ENCODE peak calls at places on chromosomes 2 and 18, in nine cellular contexts. O is left ventricle myocardium inferior; H is fibroblast of lung; I is Panc1; D is WERI-Rb-1; W is trophoblast cell; L is dorsolateral prefrontal cortex; Q is mammary epithelial cell; U is CD8-positive, alpha-beta T cell. G is an unnamed sample.

GRCh38 chr2:217289909-217290283 is 430.0 kb upstream of the TNP1 start:
- DNase-seq in O (no peak), H (peak), I (no peak), D (peak), W (no peak), L (no peak), Q (peak), U (no peak), G (no peak)

GRCh38 chr2:55357907-55358306 is 61.7 kb downstream of the CCDC88A start:
- DNase-seq in O (no peak), H (no peak), I (no peak), D (no peak), W (no peak), L (no peak), Q (peak), U (no peak), G (no peak)

GRCh38 chr18:58898427-58898826 is 33.8 kb downstream of the ZNF532 start:
- DNase-seq in O (no peak), H (no peak), I (no peak), D (no peak), W (no peak), L (no peak), Q (no peak), U (no peak), G (no peak)

GRCh38 chr18:63844254-63844653 is 43.3 kb upstream of the SERPINB2 start:
- DNase-seq in O (no peak), H (peak), I (no peak), D (no peak), W (peak), L (no peak), Q (peak), U (no peak), G (no peak)

GRCh38 chr18:67123901-67124300 is 392.6 kb downstream of the DSEL start:
- DNase-seq in O (no peak), H (no peak), I (no peak), D (no peak), W (no peak), L (no peak), Q (no peak), U (no peak), G (no peak)

GRCh38 chr2:201261471-201261870 is 1.1 kb downstream of the CASP8 start:
- DNase-seq in O (no peak), H (no peak), I (no peak), D (no peak), W (no peak), L (no peak), Q (no peak), U (peak), G (no peak)

GRCh38 chr2:29920631-29921559 is 491 bp downstream of the ALK start:
- DNase-seq in O (no peak), H (peak), I (no peak), D (peak), W (peak), L (peak), Q (peak), U (no peak), G (no peak)

GRCh38 chr2:41116106-41116797 is 664.4 kb upstream of the SLC8A1 start:
- DNase-seq in O (no peak), H (no peak), I (no peak), D (no peak), W (peak), L (no peak), Q (no peak), U (no peak), G (no peak)

GRCh38 chr18:23569299-23570063 is 16.8 kb downstream of the NPC1 start:
- DNase-seq in O (no peak), H (no peak), I (no peak), D (no peak), W (no peak), L (no peak), Q (no peak), U (no peak), G (no peak)

GRCh38 chr18:74278983-74279382 is 12.8 kb downstream of the CYB5A start:
- DNase-seq in O (no peak), H (no peak), I (no peak), D (no peak), W (no peak), L (no peak), Q (no peak), U (no peak), G (no peak)

GRCh38 chr2:9797086-9797485 is 46.2 kb upstream of the TAF1B start:
- DNase-seq in O (no peak), H (no peak), I (no peak), D (no peak), W (no peak), L (no peak), Q (no peak), U (no peak), G (no peak)

GRCh38 chr18:10519999-10520935 is 5.6 kb upstream of the NAPG start:
- DNase-seq in O (peak), H (peak), I (peak), D (peak), W (peak), L (peak), Q (peak), U (peak), G (peak)

DNA sequence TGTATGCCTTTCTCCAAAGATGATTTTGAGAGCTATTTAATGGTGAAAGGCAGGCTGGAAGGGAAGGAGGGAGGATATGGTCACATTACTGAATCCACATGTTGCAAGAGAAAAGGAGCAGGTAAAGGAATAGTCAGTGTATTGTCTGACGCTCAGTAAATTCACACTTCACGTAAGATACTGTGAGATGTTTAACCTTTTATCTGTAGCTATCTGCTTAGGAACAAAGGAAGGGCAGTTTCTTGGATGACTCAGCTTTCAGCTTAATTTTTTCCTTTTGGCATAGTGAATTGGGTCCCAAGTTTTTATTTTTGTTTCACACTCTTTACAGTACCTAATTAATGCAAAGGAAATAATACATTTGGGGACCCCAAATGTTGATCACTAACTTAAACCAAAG is 96.2 kb downstream of the PMS1 start:
- DNase-seq in O (no peak), H (no peak), I (no peak), D (no peak), W (no peak), L (no peak), Q (no peak), U (no peak), G (no peak)
- H3K4me3 ChIP-seq in O (no peak), H (no peak), I (no peak), D (no peak), W (no peak), L (no peak), Q (no peak), U (no peak), G (no peak)

GRCh38 chr2:127642706-127643697 is 3.0 kb upstream of the GPR17 start:
- DNase-seq in O (no peak), H (no peak), I (no peak), D (no peak), W (no peak), L (no peak), Q (no peak), U (no peak), G (no peak)
- H3K27ac ChIP-seq in O (peak), H (no peak), I (no peak), D (no peak), W (no peak), L (peak), Q (no peak), U (no peak), G (no peak)

DNA sequence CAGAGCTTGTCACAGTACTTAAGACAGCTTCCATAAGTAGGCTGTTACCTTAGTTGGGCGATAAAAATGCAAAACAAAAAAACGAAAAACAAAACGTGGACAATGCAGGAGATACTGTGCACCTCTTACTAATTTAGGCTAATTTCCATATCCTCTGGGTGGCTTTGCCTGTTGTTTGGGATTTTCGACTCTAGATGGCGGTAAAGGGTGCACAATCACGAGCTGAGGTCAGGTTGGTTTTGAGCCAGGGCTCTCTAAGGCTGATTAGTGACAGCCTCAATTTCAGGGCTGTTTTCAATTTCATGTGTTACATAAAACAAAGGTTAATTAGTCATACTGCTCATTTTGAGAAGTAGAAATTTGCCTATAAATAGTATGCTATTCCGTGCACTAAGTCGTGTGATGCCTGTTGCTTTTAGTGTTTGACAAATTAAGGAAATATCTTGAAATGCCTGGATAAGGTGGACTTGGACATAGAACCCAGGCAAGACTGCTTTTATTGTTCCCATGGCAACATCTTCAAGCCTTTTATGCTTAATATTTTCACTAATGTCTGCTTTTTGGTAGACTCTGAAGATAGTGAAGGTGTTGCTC is 493.1 kb downstream of the SOCS6 start:
- DNase-seq in O (peak), H (peak), I (peak), D (peak), W (no peak), L (no peak), Q (peak), U (peak), G (peak)
- H3K4me3 ChIP-seq in O (no peak), H (no peak), I (no peak), D (no peak), W (no peak), L (no peak), Q (no peak), U (no peak), G (no peak)

GRCh38 chr18:46518438-46518837 is 138.6 kb downstream of the LOXHD1 start:
- DNase-seq in O (peak), H (no peak), I (no peak), D (peak), W (no peak), L (no peak), Q (peak), U (no peak), G (no peak)

GRCh38 chr18:46519870-46520269 is 137.2 kb downstream of the LOXHD1 start:
- DNase-seq in O (no peak), H (no peak), I (no peak), D (peak), W (no peak), L (no peak), Q (no peak), U (no peak), G (no peak)

DNA sequence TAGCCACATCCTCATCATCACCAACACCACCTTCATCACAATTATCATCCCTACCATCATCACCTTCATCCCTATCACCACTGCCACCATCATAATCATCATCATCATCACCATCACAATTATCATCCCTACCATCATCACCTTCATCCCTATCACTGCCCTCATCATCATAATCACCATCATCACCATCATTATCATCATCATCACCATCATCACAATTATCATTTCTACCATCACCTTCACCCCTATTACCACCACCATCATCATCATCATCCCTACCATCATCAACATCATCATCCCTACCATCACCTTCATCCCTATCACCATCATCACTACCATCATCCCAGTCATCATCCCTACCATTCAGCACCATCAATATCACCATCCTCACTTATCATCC is 140.5 kb downstream of the LOXHD1 start:
- DNase-seq in O (no peak), H (no peak), I (no peak), D (no peak), W (no peak), L (no peak), Q (no peak), U (no peak), G (no peak)
- H3K27ac ChIP-seq in O (no peak), H (no peak), I (no peak), D (no peak), W (no peak), L (no peak), Q (no peak), U (no peak), G (no peak)

GRCh38 chr2:138035597-138036217 is 71.4 kb downstream of the HNMT start:
- DNase-seq in O (no peak), H (peak), I (no peak), D (no peak), W (peak), L (no peak), Q (no peak), U (no peak), G (no peak)

GRCh38 chr2:138032334-138032733 is 68.1 kb downstream of the HNMT start:
- DNase-seq in O (no peak), H (no peak), I (no peak), D (no peak), W (no peak), L (no peak), Q (no peak), U (no peak), G (no peak)

GRCh38 chr2:138034536-138034935 is 70.3 kb downstream of the HNMT start:
- DNase-seq in O (no peak), H (no peak), I (no peak), D (no peak), W (peak), L (no peak), Q (no peak), U (no peak), G (no peak)

GRCh38 chr2:138037090-138037489 is 72.8 kb downstream of the HNMT start:
- DNase-seq in O (no peak), H (no peak), I (no peak), D (no peak), W (no peak), L (no peak), Q (no peak), U (no peak), G (no peak)

GRCh38 chr2:138036522-138036921 is 72.2 kb downstream of the HNMT start:
- DNase-seq in O (no peak), H (no peak), I (no peak), D (no peak), W (no peak), L (no peak), Q (no peak), U (no peak), G (no peak)
- H3K4me3 ChIP-seq in O (no peak), H (no peak), I (no peak), D (no peak), W (no peak), L (no peak), Q (no peak), U (no peak), G (no peak)

GRCh38 chr2:83784315-83784714 is 674.8 kb downstream of the SUCLG1 start:
- DNase-seq in O (no peak), H (no peak), I (no peak), D (no peak), W (no peak), L (no peak), Q (no peak), U (no peak), G (no peak)

GRCh38 chr2:83787189-83787588 is 671.9 kb downstream of the SUCLG1 start:
- DNase-seq in O (no peak), H (no peak), I (no peak), D (no peak), W (no peak), L (no peak), Q (no peak), U (no peak), G (no peak)

GRCh38 chr2:83782122-83782521 is 677.0 kb downstream of the SUCLG1 start:
- DNase-seq in O (no peak), H (no peak), I (no peak), D (no peak), W (no peak), L (no peak), Q (no peak), U (no peak), G (no peak)

GRCh38 chr2:83786140-83786539 is 672.9 kb downstream of the SUCLG1 start:
- DNase-seq in O (no peak), H (no peak), I (no peak), D (no peak), W (no peak), L (no peak), Q (no peak), U (no peak), G (no peak)

GRCh38 chr2:83784920-83785319 is 674.2 kb downstream of the SUCLG1 start:
- DNase-seq in O (no peak), H (no peak), I (no peak), D (no peak), W (no peak), L (no peak), Q (no peak), U (no peak), G (no peak)
- H3K27ac ChIP-seq in O (no peak), H (no peak), I (no peak), D (no peak), W (no peak), L (no peak), Q (no peak), U (no peak), G (no peak)

GRCh38 chr2:74429487-74430451 is 8.2 kb downstream of the WDR54 start:
- DNase-seq in O (no peak), H (no peak), I (no peak), D (no peak), W (no peak), L (no peak), Q (no peak), U (no peak), G (no peak)
- H3K4me3 ChIP-seq in O (no peak), H (no peak), I (no peak), D (no peak), W (no peak), L (no peak), Q (no peak), U (no peak), G (no peak)

GRCh38 chr2:2769481-2770431 is 438.7 kb upstream of the MYT1L start:
- DNase-seq in O (peak), H (no peak), I (no peak), D (no peak), W (no peak), L (no peak), Q (no peak), U (no peak), G (no peak)
- H3K27ac ChIP-seq in O (peak), H (no peak), I (no peak), D (no peak), W (no peak), L (no peak), Q (no peak), U (no peak), G (no peak)

G was measured in AG04450.